ENCODE peak calls at places on chromosomes 2 and 18, in five cellular contexts. F is adrenal gland, A is body of pancreas, N is upper lobe of left lung, X is Peyer's patch. E is an unnamed sample. For H3K4me1, the result is how much of the 10 kb centered on the place peaks cover.

GRCh38 chr2:230230087-230230486 is 4.6 kb downstream of the SP140 start:
- DNase-seq in N (peak), A (no peak), X (no peak), F (no peak), E (no peak)

GRCh38 chr18:74114206-74114605 is 33.4 kb downstream of the FBXO15 start:
- DNase-seq in X (no peak), A (no peak), F (no peak), N (no peak), E (no peak)

GRCh38 chr2:46816846-46817726 is 98.5 kb downstream of the MCFD2 start:
- DNase-seq in X (no peak), F (no peak), N (no peak), A (no peak), E (no peak)

GRCh38 chr2:128306931-128307460 is 11.7 kb downstream of the HS6ST1 start:
- DNase-seq in N (no peak), X (no peak), A (peak), F (peak), E (no peak)

GRCh38 chr2:46306320-46306719 is 9.1 kb downstream of the EPAS1 start:
- DNase-seq in A (peak), N (peak), X (no peak), F (no peak), E (no peak)

GRCh38 chr2:191266201-191266600 is 21.0 kb downstream of the MYO1B start:
- DNase-seq in F (no peak), X (no peak), A (no peak), N (no peak), E (no peak)

GRCh38 chr2:145597809-145598208 is 1077.9 kb upstream of the ZEB2 start:
- DNase-seq in F (no peak), N (no peak), X (no peak), A (no peak), E (no peak)

GRCh38 chr2:224211821-224212220 is 172.7 kb upstream of the SERPINE2 start:
- DNase-seq in X (no peak), F (no peak), A (no peak), N (no peak), E (no peak)

GRCh38 chr18:8661754-8662573 is 43.4 kb upstream of the MTCL1 start:
- DNase-seq in N (no peak), A (peak), F (no peak), X (no peak), E (no peak)

GRCh38 chr2:105600949-105601708 is 143.6 kb upstream of the NCK2 start:
- DNase-seq in N (no peak), X (no peak), F (no peak), A (no peak), E (no peak)

GRCh38 chr2:70381821-70382220 is 80.0 kb upstream of the FAM136A start:
- DNase-seq in A (peak), X (no peak), N (no peak), F (no peak), E (no peak)

GRCh38 chr2:1656961-1657841 is 87.1 kb downstream of the PXDN start:
- DNase-seq in F (no peak), A (no peak), X (no peak), N (peak), E (peak)

GRCh38 chr2:15677141-15677911 is 85.7 kb downstream of the DDX1 start:
- DNase-seq in A (peak), F (no peak), N (no peak), X (no peak), E (no peak)

GRCh38 chr2:70708376-70709199 is 59.4 kb downstream of the ADD2 start:
- DNase-seq in F (no peak), X (no peak), N (no peak), A (no peak), E (no peak)

GRCh38 chr2:96949701-96950350 is 36.6 kb downstream of the FAM178B start:
- DNase-seq in A (no peak), F (no peak), N (no peak), X (no peak), E (no peak)
- H3K4me1 ChIP-seq in A (under half), F (under half), N (under half), X (under half), E (under half)

DNA sequence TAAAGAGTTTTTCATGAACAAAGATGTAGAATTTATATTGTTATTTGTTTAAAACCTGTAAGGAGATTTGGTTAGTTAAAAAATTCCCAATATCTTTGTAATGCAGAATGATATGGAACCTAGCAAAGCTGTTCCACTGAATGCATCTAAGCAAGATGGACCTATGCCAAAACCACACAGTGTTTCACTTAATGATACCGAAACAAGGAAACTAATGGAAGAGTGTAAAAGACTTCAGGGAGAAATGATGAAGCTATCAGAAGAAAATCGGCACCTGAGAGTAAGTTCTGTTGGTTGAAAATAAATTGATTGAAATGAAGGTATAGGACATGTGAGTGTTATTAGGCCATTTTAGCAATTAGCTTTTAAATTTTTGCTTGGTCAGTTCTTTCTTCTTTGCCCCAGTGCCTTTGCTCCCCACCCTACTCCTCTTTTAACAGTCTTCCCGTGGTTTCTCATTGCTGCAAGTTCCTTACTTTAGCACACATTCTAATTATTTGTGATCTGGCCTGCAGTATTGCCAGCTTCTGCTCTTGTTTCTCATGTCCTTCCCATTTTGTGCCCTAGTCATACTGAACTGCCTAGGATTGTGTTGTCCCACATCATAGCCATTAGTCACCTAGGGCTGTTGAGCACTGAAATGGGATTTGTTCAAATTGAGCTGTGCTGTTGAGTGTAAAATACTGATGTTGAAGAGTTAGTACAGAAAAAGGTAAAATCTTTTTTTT is 36.6 kb downstream of the VAPA start:
- DNase-seq in X (no peak), F (no peak), A (no peak), N (no peak), E (no peak)
- TF ChIP-seq POLR2A in X (no peak), F (no peak), A (no peak), N (no peak), E (no peak)

GRCh38 chr18:6215888-6216287 is 198.8 kb downstream of the L3MBTL4 start:
- DNase-seq in N (peak), A (peak), F (no peak), X (no peak), E (no peak)

GRCh38 chr18:6207119-6207518 is 207.6 kb downstream of the L3MBTL4 start:
- DNase-seq in X (no peak), F (no peak), A (no peak), N (peak), E (no peak)

GRCh38 chr18:6207941-6208340 is 206.8 kb downstream of the L3MBTL4 start:
- DNase-seq in X (no peak), N (no peak), A (no peak), F (no peak), E (no peak)

GRCh38 chr18:6210349-6211173 is 204.2 kb downstream of the L3MBTL4 start:
- DNase-seq in X (no peak), A (peak), F (no peak), N (no peak), E (no peak)

GRCh38 chr18:6211174-6211504 is 203.6 kb downstream of the L3MBTL4 start:
- DNase-seq in N (no peak), F (no peak), X (no peak), A (no peak), E (no peak)
- H3K4me3 ChIP-seq in N (no peak), F (no peak), X (no peak), A (no peak), E (no peak)

GRCh38 chr18:48920408-48921038 is 30.2 kb downstream of the SMAD7 start:
- DNase-seq in X (no peak), N (no peak), A (no peak), F (no peak), E (peak)

GRCh38 chr18:48922801-48923730 is 27.7 kb downstream of the SMAD7 start:
- DNase-seq in A (peak), N (peak), F (peak), X (no peak), E (peak)

GRCh38 chr18:48919547-48919946 is 31.2 kb downstream of the SMAD7 start:
- DNase-seq in A (no peak), F (no peak), N (no peak), X (no peak), E (peak)

GRCh38 chr18:48922203-48922800 is 28.5 kb downstream of the SMAD7 start:
- DNase-seq in N (no peak), A (no peak), X (no peak), F (no peak), E (no peak)

DNA sequence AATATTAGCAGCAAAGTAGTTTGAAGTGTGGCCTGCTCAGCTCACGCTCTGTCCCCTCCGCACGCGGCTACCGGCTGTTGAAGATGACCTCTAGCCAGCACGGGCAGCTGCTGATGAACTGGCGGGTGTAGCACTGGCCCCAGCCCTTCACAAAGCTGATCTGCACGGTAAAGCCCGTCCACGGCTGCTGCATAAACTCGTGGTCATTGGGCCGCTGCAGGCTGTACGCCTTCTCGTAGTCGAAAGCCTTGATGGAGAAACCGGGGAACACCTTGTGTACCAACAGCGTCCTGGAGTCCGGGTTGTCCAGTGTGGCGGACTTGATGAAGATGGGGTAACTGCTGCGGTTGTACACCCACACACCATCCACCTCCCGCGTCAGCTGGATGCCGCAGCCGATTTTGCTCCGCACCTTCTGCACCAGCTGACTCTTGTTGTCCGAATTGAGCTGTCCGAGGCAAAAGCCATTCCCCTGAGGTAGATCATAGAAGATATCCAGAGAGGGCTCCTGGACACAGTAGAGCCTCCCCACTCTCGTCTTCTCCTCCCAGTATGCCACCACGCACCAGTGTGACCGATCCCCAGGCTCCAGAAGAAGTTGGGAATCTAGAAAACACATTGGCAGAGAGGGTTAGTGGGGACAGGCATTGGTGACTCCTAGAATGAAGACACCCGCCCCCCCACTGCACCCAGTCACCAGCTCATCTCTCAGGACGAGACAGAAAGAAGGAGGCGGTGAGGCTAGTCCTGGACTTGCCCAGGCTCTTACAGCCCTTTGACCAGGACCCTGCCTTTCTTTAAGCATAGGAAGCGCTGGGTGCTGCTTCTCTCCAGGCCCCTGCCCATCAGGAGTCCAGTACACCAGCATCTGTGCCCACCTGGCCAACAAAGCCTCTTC is 29.2 kb downstream of the SMAD7 start:
- DNase-seq in N (no peak), F (no peak), X (no peak), A (no peak), E (no peak)
- H3K4me1 ChIP-seq in N (half or more), F (under half), X (under half), A (under half), E (under half)

DNA sequence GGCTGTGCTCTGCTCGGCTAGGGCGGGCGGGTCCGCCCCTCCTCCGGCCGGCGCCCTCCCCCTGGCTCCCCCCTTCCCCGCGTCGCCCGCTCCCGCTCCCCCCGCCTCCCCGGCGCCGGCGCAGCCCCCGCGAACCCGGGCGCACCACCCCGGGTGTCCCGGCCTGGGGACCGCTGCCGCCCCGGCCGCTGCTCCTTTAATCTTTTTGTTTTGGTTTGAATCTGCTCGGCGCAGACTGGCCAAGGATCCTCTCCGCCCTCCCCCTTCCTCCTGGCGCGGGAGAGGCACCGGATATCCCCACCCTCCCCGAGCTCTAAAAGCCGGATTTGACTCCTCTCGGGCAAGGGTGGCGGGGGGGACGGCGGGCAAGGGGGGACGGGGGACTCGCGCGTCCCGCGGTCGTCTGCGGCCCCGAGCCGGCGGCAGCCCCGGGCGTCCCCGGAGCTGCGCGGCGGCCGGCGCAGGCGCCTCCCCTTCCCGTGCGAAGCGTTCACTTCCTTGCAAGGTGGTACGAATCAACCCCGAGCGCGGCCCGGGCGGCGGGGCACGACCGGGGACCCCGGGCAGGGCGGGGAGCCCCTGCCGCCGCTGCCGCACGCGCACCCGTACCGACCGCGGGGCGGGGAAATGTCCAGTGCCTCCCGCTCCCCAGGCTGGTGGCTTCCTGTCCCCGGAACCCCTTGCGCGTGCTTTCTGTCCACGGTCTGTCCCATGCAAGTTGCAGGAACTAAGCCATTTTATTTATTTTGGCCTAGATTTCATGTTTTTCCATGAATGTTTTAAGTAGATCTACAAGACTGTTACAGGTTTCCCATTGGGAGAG is at the start of gene PTGR3:
- DNase-seq in A (peak), N (peak), F (peak), X (peak), E (peak)
- TF ChIP-seq POLR2A in A (peak), N (no peak), F (no peak), X (no peak), E (peak)

GRCh38 chr2:84840306-84840705 is 40.6 kb downstream of the TRABD2A start:
- DNase-seq in X (no peak), N (no peak), A (no peak), F (no peak), E (no peak)
- H3K4me3 ChIP-seq in X (no peak), N (no peak), A (no peak), F (no peak), E (no peak)

GRCh38 chr2:27485496-27485895 is 4.0 kb downstream of the IFT172 start:
- DNase-seq in X (no peak), A (no peak), N (no peak), F (no peak), E (no peak)
- H3K4me1 ChIP-seq in X (under half), A (under half), N (under half), F (under half), E (under half)

E was measured in right lobe of liver.